ENCODE peak calls at places on chromosomes 3 and 15, in seven cellular contexts. B is natural killer cell treated with Interleukin-12 subunit alpha and Interleukin-12 subunit beta and Interleukin-15 and Interleukin-18, amount 100 ng/mL, for 72 hours; U is GM23248; S is mesenteric fat pad; W is fibroblast of the aortic adventitia; K is heart right ventricle; P is caudate nucleus. V is an unnamed sample.

GRCh38 chr3:160180581-160181216 is 44.5 kb upstream of the C3orf80 start:
- DNase-seq in B (no peak), U (peak), S (no peak), W (peak), K (no peak), P (no peak), V (peak)

GRCh38 chr3:136819784-136820640 is 1.1 kb downstream of the SLC35G2 start:
- DNase-seq in B (no peak), U (peak), S (no peak), W (peak), K (peak), P (peak), V (peak)

GRCh38 chr15:48963524-48964113 is at the start of gene SHC4:
- DNase-seq in B (no peak), U (peak), S (no peak), W (peak), K (peak), P (peak), V (peak)

GRCh38 chr15:83107841-83108181 is 366 bp downstream of the TM6SF1 start:
- DNase-seq in B (no peak), U (no peak), S (no peak), W (no peak), K (no peak), P (no peak), V (no peak)

GRCh38 chr15:67240235-67241131 is 14.0 kb downstream of the AAGAB start:
- DNase-seq in B (no peak), U (peak), S (no peak), W (no peak), K (no peak), P (no peak), V (no peak)

GRCh38 chr3:129727707-129728106 is 121.2 kb upstream of the PLXND1 start:
- DNase-seq in B (no peak), U (no peak), S (no peak), W (peak), K (no peak), P (no peak), V (no peak)

GRCh38 chr3:119665954-119666559 is 5.7 kb upstream of the POPDC2 start:
- DNase-seq in B (no peak), U (no peak), S (no peak), W (no peak), K (no peak), P (no peak), V (no peak)

GRCh38 chr3:52880474-52880873 is 16.9 kb downstream of the STIMATE start:
- DNase-seq in B (no peak), U (no peak), S (no peak), W (no peak), K (no peak), P (no peak), V (no peak)

GRCh38 chr3:193869221-193870201 is 266.4 kb upstream of the HES1 start:
- DNase-seq in B (no peak), U (no peak), S (no peak), W (peak), K (peak), P (no peak), V (peak)

GRCh38 chr3:32892625-32893598 is 58.5 kb upstream of the CCR4 start:
- DNase-seq in B (no peak), U (no peak), S (no peak), W (no peak), K (no peak), P (no peak), V (no peak)

GRCh38 chr3:195882002-195882441 is 26.3 kb downstream of the TNK2 start:
- DNase-seq in B (no peak), U (no peak), S (no peak), W (no peak), K (no peak), P (no peak), V (no peak)

GRCh38 chr15:92069308-92070244 is 216.1 kb downstream of the SLCO3A1 start:
- DNase-seq in B (peak), U (peak), S (no peak), W (peak), K (no peak), P (no peak), V (peak)

GRCh38 chr3:172512363-172512762 is 10.9 kb downstream of the TNFSF10 start:
- DNase-seq in B (peak), U (no peak), S (no peak), W (peak), K (peak), P (no peak), V (no peak)

GRCh38 chr3:130811552-130811951 is 64.9 kb upstream of the PIK3R4 start:
- DNase-seq in B (no peak), U (no peak), S (no peak), W (no peak), K (no peak), P (no peak), V (no peak)

GRCh38 chr3:147361671-147362420 is 44.5 kb downstream of the ZIC4 start:
- DNase-seq in B (no peak), U (peak), S (peak), W (no peak), K (peak), P (no peak), V (peak)

GRCh38 chr3:195352895-195353488 is 82.0 kb upstream of the XXYLT1 start:
- DNase-seq in B (no peak), U (peak), S (no peak), W (peak), K (no peak), P (no peak), V (peak)

GRCh38 chr3:29153811-29154210 is 127.1 kb upstream of the RBMS3 start:
- DNase-seq in B (no peak), U (no peak), S (no peak), W (no peak), K (no peak), P (no peak), V (no peak)

GRCh38 chr15:36614016-36614415 is 34.6 kb downstream of the CDIN1 start:
- DNase-seq in B (no peak), U (no peak), S (no peak), W (no peak), K (no peak), P (no peak), V (no peak)

GRCh38 chr15:62845239-62846126 is 197.1 kb upstream of the TPM1 start:
- DNase-seq in B (no peak), U (peak), S (no peak), W (peak), K (no peak), P (no peak), V (peak)

GRCh38 chr3:112931737-112932521 is 43.0 kb downstream of the CD200R1 start:
- DNase-seq in B (no peak), U (no peak), S (peak), W (no peak), K (no peak), P (no peak), V (no peak)

GRCh38 chr3:180680097-180680430 is 775 bp upstream of the CCDC39 start:
- DNase-seq in B (no peak), U (peak), S (no peak), W (peak), K (no peak), P (no peak), V (peak)

GRCh38 chr3:73625124-73625665 is 454 bp upstream of the PDZRN3 start:
- DNase-seq in B (no peak), U (peak), S (no peak), W (peak), K (peak), P (no peak), V (peak)

GRCh38 chr3:102979682-102980378 is 545.0 kb downstream of the ZPLD1 start:
- DNase-seq in B (no peak), U (peak), S (no peak), W (peak), K (peak), P (no peak), V (peak)

GRCh38 chr15:75723847-75724660 is 11.4 kb upstream of the CSPG4 start:
- DNase-seq in B (peak), U (peak), S (no peak), W (peak), K (peak), P (no peak), V (peak)

V was measured in AG20443.